ENCODE peak calls at places on chromosomes 16 and 17, in ten cellular contexts. O is BJ, Z is progenitor cell of endocrine pancreas, Y is uterus, S is tibial nerve, P is kidney, M is endothelial cell, U is fibroblast of villous mesenchyme, F is ovary, I is GM06990. W is an unnamed sample.

GRCh38 chr17:77740481-77740880 is 218.0 kb upstream of the TNRC6C start:
- DNase-seq in O (no peak), Z (no peak), Y (no peak), S (no peak), P (no peak), M (no peak), U (no peak), F (no peak), I (no peak), W (no peak)

GRCh38 chr17:51820252-51820651 is 338.3 kb downstream of the CA10 start:
- DNase-seq in O (no peak), Z (no peak), Y (no peak), S (no peak), P (no peak), M (no peak), U (no peak), F (no peak), I (no peak), W (no peak)

GRCh38 chr16:24858219-24859041 is 12.7 kb downstream of the SLC5A11 start:
- DNase-seq in O (no peak), Z (peak; percentile 68), Y (no peak), S (peak; percentile 27), P (no peak), M (peak; percentile 81), U (peak; percentile 61), F (peak; percentile 55), I (no peak), W (peak; percentile 75)

GRCh38 chr17:37312137-37312923 is 63.5 kb upstream of the C17orf78 start:
- DNase-seq in O (no peak), Z (no peak), Y (no peak), S (no peak), P (no peak), M (no peak), U (peak; percentile 56), F (no peak), I (no peak), W (no peak)

GRCh38 chr17:16935241-16935663 is 36.7 kb downstream of the TNFRSF13B start:
- DNase-seq in O (no peak), Z (no peak), Y (no peak), S (no peak), P (no peak), M (no peak), U (no peak), F (no peak), I (no peak), W (no peak)

GRCh38 chr17:65055280-65055707 is 1.2 kb downstream of the GNA13 start:
- DNase-seq in O (no peak), Z (no peak), Y (no peak), S (no peak), P (no peak), M (no peak), U (no peak), F (no peak), I (no peak), W (no peak)

GRCh38 chr17:67035131-67036083 is 8.9 kb upstream of the CACNG1 start:
- DNase-seq in O (no peak), Z (no peak), Y (no peak), S (no peak), P (peak; percentile 35), M (no peak), U (no peak), F (no peak), I (peak; percentile 69), W (no peak)

GRCh38 chr16:84614914-84615813 is 2.7 kb downstream of the COTL1 start:
- DNase-seq in O (no peak), Z (no peak), Y (no peak), S (no peak), P (peak; percentile 45), M (no peak), U (no peak), F (no peak), I (no peak), W (no peak)

GRCh38 chr16:1494129-1494640 is 1.0 kb downstream of the TELO2 start:
- DNase-seq in O (peak; percentile 19), Z (no peak), Y (no peak), S (peak; percentile 26), P (peak; percentile 88), M (peak; percentile 48), U (peak; percentile 83), F (no peak), I (peak; percentile 13), W (no peak)

GRCh38 chr17:1920948-1921351 is 91.1 kb downstream of the RPA1 start:
- DNase-seq in O (no peak), Z (no peak), Y (no peak), S (no peak), P (no peak), M (no peak), U (no peak), F (no peak), I (no peak), W (no peak)

GRCh38 chr16:73214825-73215481 is 167.0 kb upstream of the ZFHX3 start:
- DNase-seq in O (peak; percentile 98), Z (no peak), Y (peak; percentile 32), S (no peak), P (no peak), M (no peak), U (peak; percentile 66), F (no peak), I (no peak), W (no peak)

GRCh38 chr16:21683184-21683583 is 19.4 kb downstream of the OTOA start:
- DNase-seq in O (no peak), Z (no peak), Y (no peak), S (no peak), P (no peak), M (no peak), U (no peak), F (no peak), I (no peak), W (no peak)

GRCh38 chr16:25416002-25416401 is 158.4 kb upstream of the ZKSCAN2 start:
- DNase-seq in O (no peak), Z (no peak), Y (no peak), S (no peak), P (no peak), M (no peak), U (no peak), F (no peak), I (no peak), W (no peak)

GRCh38 chr17:60369727-60370126 is 22.2 kb downstream of the USP32 start:
- DNase-seq in O (no peak), Z (no peak), Y (no peak), S (no peak), P (no peak), M (no peak), U (no peak), F (no peak), I (no peak), W (no peak)

GRCh38 chr17:38509008-38509771 is 80.9 kb downstream of the ARHGAP23 start:
- DNase-seq in O (peak; percentile 56), Z (peak; percentile 71), Y (peak; percentile 82), S (peak; percentile 77), P (peak; percentile 89), M (peak; percentile 84), U (peak; percentile 90), F (peak; percentile 80), I (peak; percentile 64), W (peak; percentile 81)

GRCh38 chr17:43998552-43998951 is 5.9 kb upstream of the NAGS start:
- DNase-seq in O (no peak), Z (no peak), Y (no peak), S (no peak), P (no peak), M (no peak), U (no peak), F (no peak), I (no peak), W (no peak)
- TF ChIP-seq CTCF in O (no peak), Z (no peak), Y (no peak), S (no peak), P (no peak), M (no peak), U (no peak), F (no peak), I (no peak), W (no peak)

GRCh38 chr17:82230627-82231311 is 1.9 kb downstream of the SLC16A3 start:
- DNase-seq in O (no peak), Z (peak; percentile 53), Y (peak; percentile 82), S (peak; percentile 71), P (peak; percentile 96), M (peak; percentile 86), U (peak; percentile 91), F (peak; percentile 90), I (peak; percentile 77), W (peak; percentile 57)
- TF ChIP-seq CTCF in O (peak; percentile 49), Z (peak; percentile 51), Y (peak; percentile 79), S (peak; percentile 88), P (peak; percentile 36), M (peak; percentile 69), U (peak; percentile 47), F (peak; percentile 81), I (peak; percentile 26), W (peak; percentile 60)

DNA sequence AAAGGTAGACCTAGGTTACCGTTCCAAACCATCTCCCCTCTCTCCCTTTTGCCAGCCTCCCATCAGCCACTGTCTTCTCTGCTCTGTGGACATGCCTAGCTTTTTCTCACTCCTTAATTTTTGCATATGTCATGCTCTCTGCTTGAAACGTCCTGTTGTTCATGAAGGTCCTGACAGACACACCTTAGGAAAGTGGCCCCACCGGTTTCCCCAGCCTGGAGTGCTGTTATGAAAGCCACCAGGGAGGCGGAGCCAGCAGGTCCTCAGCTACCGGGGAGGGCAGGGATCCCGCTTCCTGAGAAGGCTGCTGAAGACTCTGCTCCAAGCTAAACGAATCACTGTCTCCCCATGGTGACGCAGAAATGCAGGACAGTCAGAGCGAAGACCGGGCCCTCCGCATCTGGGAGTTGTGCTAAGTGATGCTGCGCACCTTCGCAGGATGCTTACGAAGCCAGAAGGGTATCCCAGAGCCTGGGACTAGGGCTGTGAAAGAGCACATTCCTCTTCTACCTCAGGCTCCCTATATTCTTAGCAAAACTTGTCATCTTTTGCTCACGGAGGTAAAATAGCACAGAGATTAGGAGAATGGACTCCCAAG is 2.3 kb upstream of the SLC16A11 start:
- DNase-seq in O (no peak), Z (peak; percentile 43), Y (no peak), S (no peak), P (peak; percentile 92), M (no peak), U (no peak), F (no peak), I (no peak), W (no peak)
- TF ChIP-seq CTCF in O (no peak), Z (peak; percentile 13), Y (no peak), S (no peak), P (no peak), M (no peak), U (no peak), F (no peak), I (no peak), W (no peak)

DNA sequence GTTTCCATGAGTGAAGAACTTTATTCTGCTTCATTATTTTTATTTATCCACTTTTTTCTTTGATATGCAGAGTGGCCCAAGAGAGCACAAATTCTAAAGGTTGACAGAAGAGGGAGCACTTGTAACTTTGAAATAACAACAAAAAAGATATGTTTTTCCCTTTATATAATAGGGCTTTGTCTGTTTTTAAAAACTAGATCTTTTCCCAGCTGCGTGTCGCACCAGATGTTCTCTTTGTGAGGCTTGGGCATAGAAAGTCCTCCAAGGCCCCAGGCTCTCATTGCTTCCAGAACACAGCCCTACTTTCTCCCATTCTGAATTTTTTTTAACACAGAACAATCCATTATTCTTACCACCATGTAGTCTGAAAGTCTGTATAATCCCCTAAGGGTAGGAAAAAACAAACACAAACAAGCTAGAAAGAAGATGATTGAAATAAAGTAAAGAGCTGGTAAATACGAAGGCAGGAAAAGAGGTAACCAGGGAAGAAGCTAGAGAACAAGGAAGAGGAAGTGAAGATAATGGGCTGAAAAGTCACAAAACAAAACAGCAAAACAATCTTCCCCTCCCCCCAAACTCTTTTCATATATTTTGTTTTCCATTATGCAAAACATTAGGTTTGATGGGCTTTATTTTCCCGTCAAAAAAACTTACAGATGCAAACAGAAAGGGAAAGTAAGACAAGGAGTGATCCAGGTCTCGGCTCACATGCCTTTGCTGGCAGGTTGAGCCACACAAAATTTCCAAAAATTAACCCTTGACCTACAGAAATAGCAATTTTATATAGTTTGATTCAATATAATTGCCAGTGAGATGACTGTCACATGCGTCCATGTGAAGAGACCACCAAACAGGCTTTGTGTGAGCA is 160.3 kb downstream of the ABCA8 start:
- DNase-seq in O (no peak), Z (no peak), Y (no peak), S (peak; percentile 50), P (no peak), M (no peak), U (peak; percentile 75), F (no peak), I (peak; percentile 32), W (peak; percentile 22)
- TF ChIP-seq CTCF in O (peak; percentile 49), Z (peak; percentile 16), Y (peak; percentile 35), S (peak; percentile 59), P (peak; percentile 11), M (no peak), U (peak; percentile 47), F (peak; percentile 40), I (peak; percentile 45), W (peak; percentile 48)